ENCODE peak calls at places on chromosome 3, in four cellular contexts. R is HL-60, A is K562, Y is GM12878. T is an unnamed sample.

GRCh38 chr3:24302382-24302781 is 192.3 kb downstream of the THRB start:
- DNase-seq in A (no peak), Y (no peak), R (no peak), T (no peak)

GRCh38 chr3:188664795-188665194 is 507.0 kb upstream of the TPRG1 start:
- DNase-seq in A (no peak), R (no peak), Y (no peak), T (no peak)

GRCh38 chr3:145981057-145981456 is 179.9 kb downstream of the PLOD2 start:
- DNase-seq in A (no peak), R (no peak), Y (no peak), T (no peak)

GRCh38 chr3:57228734-57229505 is 1.4 kb downstream of the APPL1 start:
- DNase-seq in R (no peak), A (no peak), Y (no peak), T (no peak)

GRCh38 chr3:25454411-25454927 is 26.4 kb downstream of the RARB start:
- DNase-seq in Y (no peak), R (no peak), A (no peak), T (no peak)

GRCh38 chr3:139120336-139120971 is 75.8 kb upstream of the PRR23C start:
- DNase-seq in Y (no peak), R (no peak), A (peak; percentile 22), T (no peak)

GRCh38 chr3:127410678-127411077 is 122.8 kb upstream of the PRR20G start:
- DNase-seq in R (no peak), A (no peak), Y (no peak), T (no peak)

GRCh38 chr3:46943237-46944187 is 33.0 kb downstream of the CCDC12 start:
- DNase-seq in Y (no peak), A (no peak), R (no peak), T (no peak)

GRCh38 chr3:54341811-54342210 is 219.5 kb downstream of the CACNA2D3 start:
- DNase-seq in R (no peak), Y (no peak), A (no peak), T (no peak)

GRCh38 chr3:27715454-27715806 is 6.7 kb downstream of the EOMES start:
- DNase-seq in A (no peak), Y (no peak), R (no peak), T (no peak)

GRCh38 chr3:56133423-56133822 is 334.8 kb downstream of the ERC2 start:
- DNase-seq in Y (no peak), R (no peak), A (no peak), T (no peak)

GRCh38 chr3:43922374-43922773 is 231.6 kb downstream of the ABHD5 start:
- DNase-seq in A (no peak), R (no peak), Y (no peak), T (no peak)

GRCh38 chr3:126157083-126157768 is 23.2 kb downstream of the ALDH1L1 start:
- DNase-seq in Y (no peak), A (no peak), R (no peak), T (no peak)

GRCh38 chr3:107409365-107409764 is 32.1 kb downstream of the CCDC54 start:
- DNase-seq in Y (no peak), A (no peak), R (no peak), T (no peak)
- TF ChIP-seq SPI1 in Y (no peak), A (no peak), R (no peak), T (no peak)

GRCh38 chr3:155232605-155233004 is 60.9 kb downstream of the STRIT1 start:
- DNase-seq in R (no peak), A (no peak), Y (no peak), T (no peak)
- TF ChIP-seq SPI1 in R (no peak), A (no peak), Y (no peak), T (no peak)

GRCh38 chr3:98343647-98344507 is 9.8 kb upstream of the OR5K4 start:
- DNase-seq in A (peak; percentile 23), Y (no peak), R (no peak), T (no peak)
- TF ChIP-seq SPI1 in A (no peak), Y (no peak), R (no peak), T (no peak)

DNA sequence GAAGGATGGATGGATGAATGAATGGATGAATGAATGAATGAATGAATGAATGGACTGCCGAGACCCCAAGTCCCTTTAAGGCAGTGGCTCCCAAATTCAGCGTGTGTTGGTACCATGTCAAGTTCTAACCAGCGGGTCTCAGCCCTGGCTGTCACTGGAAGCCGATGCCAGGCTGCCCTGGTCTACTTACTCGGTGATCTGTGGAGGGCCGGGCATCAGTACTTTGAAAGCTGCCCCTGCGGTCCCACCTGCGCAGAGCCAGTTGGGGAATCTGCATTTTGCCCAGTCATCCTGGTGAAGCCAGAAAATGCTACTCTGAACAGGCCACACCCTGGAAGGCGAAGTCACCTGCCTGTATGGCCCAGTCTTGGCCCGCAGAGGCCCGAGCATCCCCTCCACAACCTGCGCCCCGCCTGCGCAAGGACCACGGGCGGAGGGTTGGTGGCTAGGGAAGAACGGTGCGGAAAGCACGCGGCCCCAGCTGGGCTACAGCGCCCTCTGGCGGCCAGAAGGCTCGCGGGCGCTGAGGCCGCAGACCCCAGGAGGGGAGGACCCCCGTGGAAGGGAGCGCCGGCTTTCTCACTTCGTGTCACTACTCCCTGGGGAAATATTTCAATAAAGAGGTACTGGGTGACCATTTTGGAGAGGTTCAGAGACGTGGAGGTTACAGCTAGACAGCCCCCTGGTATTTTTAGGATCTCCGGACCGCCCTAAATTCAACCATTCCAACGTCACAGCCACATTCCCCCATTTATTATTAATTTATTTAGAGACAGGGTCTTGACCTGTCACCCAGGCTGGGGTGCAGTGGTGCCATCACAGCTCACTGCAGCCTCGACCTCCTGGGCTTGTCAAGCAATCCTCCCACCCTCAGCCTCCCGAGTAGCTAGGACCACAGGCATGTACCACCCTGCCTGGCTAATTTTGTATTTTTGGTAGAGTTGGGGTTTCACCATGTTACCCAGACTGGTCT is 34.9 kb downstream of the PRKCD start:
- DNase-seq in A (peak; percentile 76), Y (no peak), R (no peak), T (peak; percentile 73)
- TF ChIP-seq SPI1 in A (no peak), Y (no peak), R (peak; percentile 2), T (no peak)

GRCh38 chr3:150495149-150495548 is 51.1 kb downstream of the SERP1 start:
- DNase-seq in Y (no peak), R (no peak), A (no peak), T (no peak)

GRCh38 chr3:150495563-150496168 is 50.6 kb downstream of the SERP1 start:
- DNase-seq in A (peak; percentile 46), Y (no peak), R (no peak), T (no peak)

GRCh38 chr3:150503402-150504099 is 42.7 kb downstream of the SERP1 start:
- DNase-seq in A (no peak), R (no peak), Y (no peak), T (no peak)

GRCh38 chr3:150497956-150498355 is 48.3 kb downstream of the SERP1 start:
- DNase-seq in Y (no peak), R (peak; percentile 23), A (peak; percentile 63), T (no peak)
- TF ChIP-seq SPI1 in Y (no peak), R (no peak), A (no peak), T (no peak)

DNA sequence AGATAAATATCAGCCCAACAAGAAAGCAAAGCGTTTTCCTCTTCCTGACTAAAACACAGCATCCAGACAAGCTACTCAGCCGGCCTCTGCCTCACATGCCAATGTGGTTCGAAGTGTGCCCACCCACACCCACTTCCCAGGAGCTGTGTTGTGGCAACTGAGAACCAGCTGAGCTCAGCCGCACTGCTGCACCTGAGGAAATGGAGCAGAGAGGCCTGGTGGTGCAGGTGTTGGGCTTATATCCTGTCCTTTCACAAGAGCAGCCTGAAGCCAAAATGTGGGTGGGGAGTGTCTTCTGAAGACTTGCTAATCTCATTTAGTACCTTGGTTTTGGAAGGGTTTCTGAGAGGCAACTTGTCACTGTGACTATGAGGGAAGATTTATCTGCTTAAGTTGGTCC is 23.0 kb upstream of the RETNLB start:
- DNase-seq in Y (no peak), A (no peak), R (no peak), T (no peak)
- TF ChIP-seq SPI1 in Y (no peak), A (no peak), R (no peak), T (no peak)